ENCODE peak calls at places on chromosomes 7 and 10, in eight cellular contexts. N is CD8-positive, alpha-beta memory T cell; O is thoracic aorta; F is pancreas; Y is small intestine; I is RWPE2; S is tibial artery; R is heart left ventricle. L is an unnamed sample. For H3K9me3, the result is how much of the 10 kb centered on the place peaks cover.

GRCh38 chr10:104736006-104736405 is 94.9 kb downstream of the SORCS3 start:
- DNase-seq in I (no peak), R (no peak), N (no peak), Y (no peak), O (no peak), S (no peak), F (no peak), L (peak)

GRCh38 chr7:55266243-55266642 is 98.9 kb upstream of the LANCL2 start:
- DNase-seq in N (no peak), I (no peak), O (no peak), F (no peak), R (no peak), S (no peak), Y (no peak), L (no peak)

GRCh38 chr7:34845666-34846361 is 187.8 kb downstream of the NPSR1 start:
- DNase-seq in N (no peak), Y (no peak), F (no peak), S (no peak), I (no peak), R (no peak), O (no peak), L (peak)

GRCh38 chr7:150307904-150308303 is 15.3 kb upstream of the LRRC61 start:
- DNase-seq in N (no peak), F (no peak), O (no peak), S (no peak), R (no peak), Y (no peak), I (no peak), L (no peak)

GRCh38 chr10:133272301-133272963 is 4.2 kb downstream of the ADAM8 start:
- DNase-seq in S (no peak), O (no peak), N (no peak), Y (no peak), I (no peak), F (no peak), R (no peak), L (no peak)

GRCh38 chr10:3248526-3249255 is 76.1 kb upstream of the PITRM1 start:
- DNase-seq in F (no peak), R (no peak), Y (no peak), S (no peak), N (no peak), O (no peak), I (no peak), L (no peak)

GRCh38 chr10:6070647-6071046 is 8.5 kb upstream of the IL2RA start:
- DNase-seq in I (no peak), N (no peak), S (no peak), Y (no peak), R (no peak), O (no peak), F (no peak), L (no peak)

GRCh38 chr7:45000096-45001032 is at the start of gene CCM2:
- DNase-seq in N (no peak), S (peak), R (peak), Y (peak), F (peak), I (no peak), O (no peak), L (peak)

GRCh38 chr10:30284860-30285594 is 64.1 kb downstream of the MTPAP start:
- DNase-seq in Y (no peak), R (no peak), O (no peak), I (no peak), N (no peak), F (no peak), S (no peak), L (no peak)

GRCh38 chr7:35474100-35474499 is 220.2 kb upstream of the TBX20 start:
- DNase-seq in O (no peak), F (no peak), S (no peak), I (no peak), R (no peak), N (no peak), Y (no peak), L (no peak)

GRCh38 chr7:140276001-140276400 is 99.2 kb upstream of the KDM7A start:
- DNase-seq in N (no peak), R (no peak), S (no peak), F (no peak), Y (no peak), I (no peak), O (no peak), L (no peak)

GRCh38 chr7:90669002-90669401 is 72.9 kb downstream of the CDK14 start:
- DNase-seq in I (no peak), N (no peak), Y (no peak), F (no peak), S (no peak), R (no peak), O (no peak), L (no peak)

GRCh38 chr7:45407730-45408406 is 166.3 kb upstream of the ADCY1 start:
- DNase-seq in R (no peak), N (no peak), I (no peak), S (no peak), O (no peak), Y (no peak), F (no peak), L (peak)

GRCh38 chr7:154472332-154472731 is 420.1 kb downstream of the DPP6 start:
- DNase-seq in R (no peak), S (no peak), Y (no peak), F (no peak), O (no peak), N (no peak), I (no peak), L (no peak)

GRCh38 chr7:157008206-157009169 is 2.0 kb downstream of the MNX1 start:
- DNase-seq in N (no peak), R (no peak), I (no peak), S (peak), F (peak), Y (no peak), O (no peak), L (no peak)
- H3K27ac ChIP-seq in N (no peak), R (no peak), I (no peak), S (no peak), F (peak), Y (peak), O (no peak), L (no peak)

GRCh38 chr7:156104501-156105336 is 292.5 kb upstream of the SHH start:
- DNase-seq in Y (no peak), O (no peak), N (no peak), S (peak), I (no peak), R (no peak), F (no peak), L (no peak)
- H3K9me3 ChIP-seq in Y (under half), O (under half), N (under half), S (under half), I (under half), R (under half), F (under half), L (under half)

DNA sequence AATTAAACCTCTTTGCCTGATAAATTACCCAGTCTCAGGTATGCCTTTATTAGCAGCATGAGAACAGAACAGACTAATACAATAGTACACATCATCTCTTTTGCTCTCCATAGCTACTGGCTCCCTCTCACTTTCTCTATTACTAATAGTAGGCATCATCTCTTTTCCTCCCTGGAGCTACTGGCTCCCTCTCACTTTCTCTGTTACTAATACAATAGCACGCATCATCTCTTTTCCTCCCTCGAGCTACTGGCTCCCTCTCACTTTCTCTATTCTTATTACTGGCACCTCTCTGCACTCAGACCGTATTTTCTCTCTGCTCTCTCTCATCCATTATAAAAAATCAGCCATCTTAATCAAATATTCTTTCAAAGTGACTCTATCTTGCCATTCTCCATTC is 37.1 kb downstream of the SLC25A13 start:
- DNase-seq in F (no peak), S (no peak), O (no peak), R (no peak), I (no peak), Y (no peak), N (no peak), L (no peak)
- H3K4me3 ChIP-seq in F (no peak), S (no peak), O (no peak), R (no peak), I (no peak), Y (no peak), N (no peak), L (no peak)

DNA sequence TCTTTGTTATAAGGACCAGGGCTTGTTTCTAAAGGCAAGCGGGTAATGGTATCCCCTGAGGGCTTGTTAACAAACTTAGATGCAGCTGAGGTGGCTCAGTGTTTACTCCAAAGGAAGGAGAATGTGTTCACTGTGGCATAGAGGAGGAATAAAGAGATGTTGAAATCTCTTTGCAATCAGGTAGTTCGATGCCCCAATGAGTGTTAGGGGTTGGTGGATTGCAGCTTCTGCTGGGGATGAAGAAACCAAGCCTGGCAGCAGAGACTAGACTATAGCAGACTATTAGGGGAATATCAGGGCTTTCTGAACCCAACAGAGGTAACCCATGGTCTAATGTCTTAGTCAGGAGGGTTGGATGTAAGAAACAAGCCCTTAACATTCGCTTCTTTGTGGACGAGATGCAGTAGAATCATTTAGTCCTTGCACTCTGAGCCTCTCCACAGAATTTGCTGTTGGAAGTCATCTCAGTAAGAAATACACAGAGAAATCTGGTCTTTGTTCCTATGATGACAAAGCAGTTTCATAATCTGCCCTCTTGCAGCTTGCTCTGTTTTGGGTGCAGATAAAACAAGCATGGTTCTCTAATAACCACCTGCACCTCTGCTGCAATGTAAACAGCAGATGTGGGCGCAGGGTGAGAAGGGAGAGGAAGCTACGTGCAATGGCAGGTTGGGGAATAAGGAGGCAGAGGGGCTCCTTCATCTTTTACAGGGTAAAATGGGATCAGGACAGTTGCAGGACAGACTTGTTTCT is 108.6 kb downstream of the NRF1 start:
- DNase-seq in Y (peak), I (no peak), S (no peak), O (no peak), R (no peak), F (no peak), N (no peak), L (no peak)
- H3K27ac ChIP-seq in Y (no peak), I (no peak), S (no peak), O (no peak), R (no peak), F (no peak), N (peak), L (no peak)

L was measured in lung.